ENCODE peak calls at places on chromosomes 5 and 9, in six cellular contexts. L is HCT116, H is HepG2, G is K562, O is SK-N-SH, K is GM12878. B is an unnamed sample.

GRCh38 chr5:12672141-12672540 is 767.9 kb upstream of the CTNND2 start:
- DNase-seq in H (no peak), L (no peak), O (no peak), K (no peak), G (no peak), B (no peak)

GRCh38 chr9:107284636-107285035 is 1.6 kb downstream of the RAD23B start:
- DNase-seq in L (no peak), K (no peak), H (peak), O (no peak), G (no peak), B (no peak)

GRCh38 chr9:129995409-129996160 is 47.4 kb downstream of the FNBP1 start:
- DNase-seq in G (peak), O (no peak), K (no peak), L (no peak), H (no peak), B (no peak)

GRCh38 chr5:169107316-169107715 is 193.6 kb downstream of the SLIT3 start:
- DNase-seq in G (no peak), O (no peak), L (no peak), H (no peak), K (no peak), B (no peak)

GRCh38 chr5:72943307-72943706 is 12.5 kb upstream of the FCHO2 start:
- DNase-seq in K (no peak), L (no peak), H (no peak), G (no peak), O (no peak), B (no peak)

GRCh38 chr9:127450170-127450830 is 906 bp downstream of the RPL12 start:
- DNase-seq in H (no peak), O (no peak), G (no peak), L (no peak), K (no peak), B (peak)

GRCh38 chr5:99076600-99077253 is 147.9 kb upstream of the CHD1 start:
- DNase-seq in G (no peak), H (no peak), L (no peak), O (no peak), K (no peak), B (no peak)

GRCh38 chr5:55187370-55187769 is 14.4 kb upstream of the CDC20B start:
- DNase-seq in K (no peak), O (no peak), H (no peak), L (peak), G (peak), B (peak)

GRCh38 chr9:6877671-6878161 is 119.9 kb downstream of the KDM4C start:
- DNase-seq in O (no peak), L (no peak), K (no peak), H (peak), G (no peak), B (no peak)

GRCh38 chr5:173618927-173619519 is 2.6 kb upstream of the BOD1 start:
- DNase-seq in G (peak), K (peak), H (peak), O (peak), L (peak), B (peak)

GRCh38 chr9:18297532-18297872 is 176.5 kb upstream of the ADAMTSL1 start:
- DNase-seq in L (no peak), O (peak), K (no peak), H (peak), G (no peak), B (no peak)

DNA sequence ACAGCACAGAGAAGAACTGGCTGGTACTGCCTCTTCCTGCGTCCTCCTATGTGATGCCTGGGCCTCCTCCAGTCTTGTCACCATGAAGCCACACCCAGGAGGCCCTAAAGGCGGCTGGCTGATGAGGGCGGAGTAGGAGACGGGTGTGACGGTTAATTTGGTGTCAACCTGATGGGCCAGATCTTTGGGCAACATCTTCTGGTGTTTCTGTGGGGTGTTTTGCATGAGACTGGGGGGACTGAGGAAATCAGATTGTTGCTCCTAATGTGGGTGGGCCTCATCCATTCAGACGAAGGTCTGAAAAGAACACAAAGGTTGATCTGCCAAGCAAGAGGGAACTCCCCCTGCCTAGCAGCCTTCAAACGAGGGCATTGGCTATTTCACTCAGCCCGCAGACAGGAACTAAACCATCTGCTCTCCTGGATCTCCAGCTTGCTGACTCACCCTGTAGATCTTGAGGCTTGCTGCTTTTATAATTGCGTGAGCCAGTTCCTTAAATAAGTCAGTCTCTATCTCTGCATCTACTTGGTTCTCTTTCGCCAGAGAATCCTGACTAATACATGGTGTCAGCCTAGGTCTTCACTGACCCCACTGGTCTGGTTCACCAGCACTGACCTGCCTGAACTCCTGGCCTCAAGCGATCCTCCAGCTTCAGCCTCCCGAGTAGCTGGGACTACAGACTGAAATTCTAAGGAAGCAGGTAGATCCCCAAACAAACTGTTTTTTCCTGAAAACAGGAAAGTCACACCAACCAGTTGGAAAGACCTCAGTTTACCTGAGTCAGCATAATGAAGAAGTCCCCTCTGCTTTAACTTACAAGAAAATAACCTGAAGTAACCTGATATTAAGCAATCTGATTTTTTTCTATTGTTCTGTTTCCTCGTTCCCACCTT is 12.8 kb upstream of the ZFP62 start:
- DNase-seq in O (no peak), K (peak), L (no peak), H (no peak), G (peak), B (no peak)
- TF ChIP-seq JUND in O (no peak), K (no peak), L (no peak), H (no peak), G (peak), B (no peak)

DNA sequence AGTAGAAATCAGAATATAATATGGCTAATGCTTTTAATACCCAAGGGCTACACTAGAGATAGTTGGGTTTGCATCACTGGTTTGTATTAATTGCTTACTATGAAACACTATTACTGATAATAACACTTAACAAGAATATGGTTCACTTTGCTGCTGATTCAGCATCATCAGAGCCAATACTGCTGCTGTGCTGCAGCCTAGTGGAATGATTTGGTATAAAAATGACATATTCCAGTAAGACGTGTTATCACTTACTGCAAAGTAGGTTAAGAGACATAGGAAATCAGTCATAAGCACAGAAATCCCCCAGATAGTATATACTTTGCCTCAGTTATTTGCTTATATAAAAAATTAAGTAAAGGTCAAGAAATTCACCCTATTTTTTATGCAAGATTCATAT is 2.8 kb downstream of the CDH10 start:
- DNase-seq in G (no peak), K (no peak), O (peak), L (no peak), H (peak), B (no peak)
- TF ChIP-seq JUND in G (no peak), K (no peak), O (no peak), L (no peak), H (no peak), B (no peak)

GRCh38 chr5:153625826-153626354 is 135.4 kb downstream of the GRIA1 start:
- DNase-seq in O (no peak), H (no peak), G (no peak), K (no peak), L (no peak), B (no peak)

GRCh38 chr5:153630546-153630945 is 140.1 kb downstream of the GRIA1 start:
- DNase-seq in H (no peak), L (no peak), K (no peak), G (no peak), O (no peak), B (no peak)

GRCh38 chr5:153629496-153629895 is 139.0 kb downstream of the GRIA1 start:
- DNase-seq in H (no peak), L (no peak), K (no peak), G (no peak), O (no peak), B (no peak)

GRCh38 chr5:153626836-153627235 is 136.4 kb downstream of the GRIA1 start:
- DNase-seq in H (no peak), O (no peak), L (no peak), K (no peak), G (no peak), B (no peak)

DNA sequence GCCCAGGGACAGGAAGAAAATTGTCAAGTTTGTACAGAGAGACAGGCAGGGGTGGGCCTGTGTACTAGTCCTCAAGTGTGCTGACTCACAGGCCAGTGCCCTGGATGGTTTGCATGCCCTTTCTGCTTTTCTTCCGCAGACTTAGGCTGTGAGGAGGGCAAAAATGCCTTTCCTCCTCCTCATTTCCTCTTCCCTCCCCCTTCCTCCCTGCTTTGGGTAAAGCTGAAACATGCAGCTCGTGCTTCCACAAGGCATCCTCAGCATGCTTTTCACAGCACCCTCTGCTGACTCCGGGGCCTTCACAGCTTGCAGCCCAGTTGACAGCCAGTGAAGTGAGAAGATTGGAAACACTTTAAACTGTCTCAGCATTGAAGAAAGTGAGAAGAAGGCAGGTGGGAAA is 138.6 kb downstream of the GRIA1 start:
- DNase-seq in L (peak), K (no peak), G (no peak), H (no peak), O (peak), B (no peak)
- TF ChIP-seq JUND in L (no peak), K (no peak), G (no peak), H (no peak), O (peak), B (no peak)

GRCh38 chr5:150073677-150074076 is 12.7 kb downstream of the CSF1R start:
- DNase-seq in L (no peak), G (no peak), K (no peak), H (no peak), O (no peak), B (no peak)

GRCh38 chr5:150075806-150076205 is 10.5 kb downstream of the CSF1R start:
- DNase-seq in H (no peak), G (no peak), K (no peak), O (peak), L (no peak), B (no peak)

GRCh38 chr5:150073086-150073625 is 13.2 kb downstream of the CSF1R start:
- DNase-seq in H (no peak), G (no peak), L (no peak), K (no peak), O (no peak), B (no peak)

GRCh38 chr5:150077060-150077459 is 9.3 kb downstream of the CSF1R start:
- DNase-seq in L (no peak), O (peak), G (no peak), K (no peak), H (no peak), B (no peak)

GRCh38 chr5:150075233-150075632 is 11.1 kb downstream of the CSF1R start:
- DNase-seq in L (no peak), K (no peak), O (peak), G (no peak), H (no peak), B (no peak)
- TF ChIP-seq JUND in L (no peak), K (no peak), O (no peak), G (no peak), H (no peak), B (no peak)

GRCh38 chr5:171369056-171369455 is 18.6 kb upstream of the NPM1 start:
- DNase-seq in G (no peak), L (no peak), O (no peak), K (no peak), H (no peak), B (no peak)
- TF ChIP-seq JUND in G (no peak), L (no peak), O (no peak), K (no peak), H (no peak), B (no peak)

GRCh38 chr5:53677632-53678031 is 117.2 kb downstream of the NDUFS4 start:
- DNase-seq in K (no peak), O (no peak), H (no peak), G (no peak), L (no peak), B (no peak)

GRCh38 chr5:53679261-53679660 is 118.8 kb downstream of the NDUFS4 start:
- DNase-seq in L (no peak), H (no peak), G (no peak), O (no peak), K (no peak), B (no peak)

GRCh38 chr5:53671447-53671846 is 111.0 kb downstream of the NDUFS4 start:
- DNase-seq in H (no peak), K (no peak), L (no peak), G (no peak), O (no peak), B (no peak)

DNA sequence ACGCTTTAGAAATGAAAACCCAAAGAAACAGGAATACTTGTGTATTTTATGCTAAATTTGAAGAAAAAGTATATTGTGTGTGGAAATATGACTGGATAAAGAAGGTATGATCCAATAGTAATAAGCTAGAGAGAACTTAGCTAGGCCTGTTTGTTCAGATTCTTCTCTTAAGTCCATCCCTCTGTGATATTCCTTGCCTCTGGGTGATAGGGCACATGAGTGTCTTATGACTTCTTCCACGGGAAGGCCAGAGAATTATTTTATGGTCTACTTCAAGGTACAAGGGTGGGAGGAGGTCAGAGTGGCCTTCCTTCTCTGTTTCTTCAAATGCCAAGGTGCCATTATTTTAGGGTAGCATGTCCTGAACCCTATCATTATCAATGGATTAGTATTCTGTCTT is 113.7 kb downstream of the NDUFS4 start:
- DNase-seq in H (no peak), L (no peak), K (no peak), O (no peak), G (no peak), B (no peak)
- TF ChIP-seq JUND in H (no peak), L (no peak), K (no peak), O (no peak), G (no peak), B (no peak)

GRCh38 chr9:132575005-132575609 is 7.3 kb upstream of the BARHL1 start:
- DNase-seq in H (peak), G (peak), K (no peak), O (peak), L (peak), B (peak)

GRCh38 chr9:132575811-132576210 is 6.6 kb upstream of the BARHL1 start:
- DNase-seq in G (no peak), H (no peak), O (no peak), L (no peak), K (no peak), B (no peak)

GRCh38 chr9:132571806-132572600 is 10.4 kb upstream of the BARHL1 start:
- DNase-seq in H (no peak), G (no peak), O (no peak), K (no peak), L (no peak), B (no peak)

GRCh38 chr9:132577119-132577518 is 5.3 kb upstream of the BARHL1 start:
- DNase-seq in O (no peak), L (no peak), G (no peak), H (no peak), K (no peak), B (no peak)

DNA sequence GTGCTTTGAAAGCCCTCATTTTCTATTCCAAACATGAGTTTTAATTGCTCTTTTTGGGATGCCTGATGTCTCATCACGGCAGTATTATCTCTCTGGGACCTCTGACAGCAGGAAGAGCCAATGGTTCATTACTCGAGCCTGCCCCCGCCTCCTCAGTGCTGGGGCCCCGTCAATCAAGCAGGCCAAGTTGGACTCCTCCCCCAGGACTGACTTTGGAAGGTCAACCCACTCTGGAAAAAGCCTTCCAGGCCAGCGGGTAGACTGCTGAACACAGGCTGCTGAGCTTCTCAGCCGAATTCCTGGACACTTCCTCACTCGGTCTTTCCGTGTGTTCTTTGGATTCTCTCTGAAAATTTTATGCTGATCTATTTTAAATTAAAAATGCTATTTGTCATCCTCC is 9.5 kb upstream of the BARHL1 start:
- DNase-seq in K (no peak), G (peak), H (no peak), O (no peak), L (no peak), B (no peak)
- TF ChIP-seq JUND in K (no peak), G (no peak), H (no peak), O (no peak), L (no peak), B (no peak)

B was measured in T47D.